ENCODE peak calls at places on chromosome 5, in five cellular contexts. N is posterior vena cava; J is stimulated activated CD4-positive, alpha-beta T cell treated with anti-CD3 and anti-CD28 coated beads, Interleukin-2, amount 100 ng/mL, for 48 hours; A is stimulated activated CD8-positive, alpha-beta memory T cell treated with anti-CD3 and anti-CD28 coated beads, Interleukin-15, amount 100 ng/mL, for 24 hours; C is NCI-H1694. U is an unnamed sample.

GRCh38 chr5:378976-379742 is 57.6 kb downstream of the AHRR start:
- DNase-seq in N (peak), J (no peak), A (no peak), C (no peak), U (no peak)

GRCh38 chr5:134851307-134851923 is 5.6 kb downstream of the C5orf24 start:
- DNase-seq in N (no peak), J (no peak), A (no peak), C (no peak), U (no peak)

GRCh38 chr5:179967489-179967888 is 59.8 kb upstream of the TBC1D9B start:
- DNase-seq in N (no peak), J (no peak), A (no peak), C (no peak), U (no peak)

GRCh38 chr5:171120986-171121622 is 187.9 kb upstream of the TLX3 start:
- DNase-seq in N (no peak), J (no peak), A (no peak), C (no peak), U (no peak)

GRCh38 chr5:169213479-169213878 is 87.5 kb downstream of the SLIT3 start:
- DNase-seq in N (no peak), J (no peak), A (no peak), C (no peak), U (no peak)

GRCh38 chr5:81140942-81141341 is 92.2 kb upstream of the CKMT2 start:
- DNase-seq in N (no peak), J (no peak), A (no peak), C (no peak), U (no peak)

GRCh38 chr5:14399054-14399657 is 182.4 kb upstream of the OTULINL start:
- DNase-seq in N (no peak), J (no peak), A (no peak), C (peak), U (no peak)

GRCh38 chr5:57173026-57173317 is 887 bp upstream of the GPBP1 start:
- DNase-seq in N (no peak), J (no peak), A (no peak), C (no peak), U (no peak)

GRCh38 chr5:38666668-38667498 is 110.4 kb upstream of the LIFR start:
- DNase-seq in N (no peak), J (no peak), A (no peak), C (no peak), U (no peak)

GRCh38 chr5:10059611-10060379 is 189.9 kb downstream of the ATPSCKMT start:
- DNase-seq in N (no peak), J (no peak), A (no peak), C (no peak), U (no peak)

GRCh38 chr5:170552486-170553122 is 48.8 kb downstream of the KCNIP1 start:
- DNase-seq in N (peak), J (no peak), A (no peak), C (peak), U (no peak)

GRCh38 chr5:168529361-168530234 is 493 bp downstream of the FBLL1 start:
- DNase-seq in N (no peak), J (no peak), A (no peak), C (no peak), U (no peak)

GRCh38 chr5:176934309-176934930 is 35.3 kb upstream of the HK3 start:
- DNase-seq in N (no peak), J (no peak), A (no peak), C (no peak), U (no peak)